ENCODE peak calls at places on chromosomes 11 and 22, in six cellular contexts. One of them, this sample, is unnamed.

GRCh38 chr22:50696799-50697561 is 24.4 kb downstream of the SHANK3 start:
- DNase-seq in cardiac muscle cell: peak
- DNase-seq in right atrium auricular region: no peak
- DNase-seq in BE2C: peak
- DNase-seq in adrenal gland: no peak
- DNase-seq in thoracic aorta: no peak
- DNase-seq in this sample: no peak

GRCh38 chr11:134276396-134277175 is 407 bp downstream of the GLB1L3 start:
- DNase-seq in cardiac muscle cell: no peak
- DNase-seq in right atrium auricular region: no peak
- DNase-seq in BE2C: no peak
- DNase-seq in adrenal gland: no peak
- DNase-seq in thoracic aorta: no peak
- DNase-seq in this sample: no peak

GRCh38 chr22:19641983-19642451 is 72.3 kb upstream of the SEPTIN5 start:
- DNase-seq in cardiac muscle cell: no peak
- DNase-seq in right atrium auricular region: no peak
- DNase-seq in BE2C: no peak
- DNase-seq in adrenal gland: no peak
- DNase-seq in thoracic aorta: no peak
- DNase-seq in this sample: no peak

GRCh38 chr11:67033661-67034166 is 10.8 kb downstream of the SYT12 start:
- DNase-seq in cardiac muscle cell: peak
- DNase-seq in right atrium auricular region: no peak
- DNase-seq in BE2C: no peak
- DNase-seq in adrenal gland: peak
- DNase-seq in thoracic aorta: no peak
- DNase-seq in this sample: peak

GRCh38 chr11:30741039-30741550 is 154.9 kb upstream of the MPPED2 start:
- DNase-seq in cardiac muscle cell: no peak
- DNase-seq in right atrium auricular region: no peak
- DNase-seq in BE2C: no peak
- DNase-seq in adrenal gland: no peak
- DNase-seq in thoracic aorta: no peak
- DNase-seq in this sample: peak

GRCh38 chr11:130865772-130866114 is 50.5 kb downstream of the SNX19 start:
- DNase-seq in cardiac muscle cell: no peak
- DNase-seq in right atrium auricular region: no peak
- DNase-seq in BE2C: no peak
- DNase-seq in adrenal gland: no peak
- DNase-seq in thoracic aorta: no peak
- DNase-seq in this sample: no peak

GRCh38 chr11:114089748-114090147 is 30.2 kb downstream of the ZBTB16 start:
- DNase-seq in cardiac muscle cell: no peak
- DNase-seq in right atrium auricular region: no peak
- DNase-seq in BE2C: no peak
- DNase-seq in adrenal gland: no peak
- DNase-seq in thoracic aorta: no peak
- DNase-seq in this sample: no peak

GRCh38 chr11:134046681-134047449 is 22.0 kb upstream of the JAM3 start:
- DNase-seq in cardiac muscle cell: no peak
- DNase-seq in right atrium auricular region: no peak
- DNase-seq in BE2C: peak
- DNase-seq in adrenal gland: no peak
- DNase-seq in thoracic aorta: no peak
- DNase-seq in this sample: no peak

GRCh38 chr11:118175031-118175531 is 1.4 kb downstream of the SCN2B start:
- DNase-seq in cardiac muscle cell: peak
- DNase-seq in right atrium auricular region: no peak
- DNase-seq in BE2C: no peak
- DNase-seq in adrenal gland: no peak
- DNase-seq in thoracic aorta: no peak
- DNase-seq in this sample: peak

GRCh38 chr11:2812371-2812991 is 73.1 kb downstream of the CDKN1C start:
- DNase-seq in cardiac muscle cell: peak
- DNase-seq in right atrium auricular region: peak
- DNase-seq in BE2C: no peak
- DNase-seq in adrenal gland: no peak
- DNase-seq in thoracic aorta: no peak
- DNase-seq in this sample: no peak

GRCh38 chr11:2769409-2769778 is 69.6 kb upstream of the KCNQ1OT1 start:
- DNase-seq in cardiac muscle cell: no peak
- DNase-seq in right atrium auricular region: peak
- DNase-seq in BE2C: no peak
- DNase-seq in adrenal gland: no peak
- DNase-seq in thoracic aorta: no peak
- DNase-seq in this sample: no peak

GRCh38 chr11:108324587-108324986 is 101.7 kb downstream of the ATM start:
- DNase-seq in cardiac muscle cell: peak
- DNase-seq in right atrium auricular region: no peak
- DNase-seq in BE2C: no peak
- DNase-seq in adrenal gland: no peak
- DNase-seq in thoracic aorta: no peak
- DNase-seq in this sample: peak

GRCh38 chr11:1740786-1741530 is 9.4 kb downstream of the IFITM10 start:
- DNase-seq in cardiac muscle cell: no peak
- DNase-seq in right atrium auricular region: no peak
- DNase-seq in BE2C: no peak
- DNase-seq in adrenal gland: peak
- DNase-seq in thoracic aorta: no peak
- DNase-seq in this sample: no peak

GRCh38 chr11:31218847-31219246 is 150.7 kb downstream of the DCDC1 start:
- DNase-seq in cardiac muscle cell: no peak
- DNase-seq in right atrium auricular region: no peak
- DNase-seq in BE2C: no peak
- DNase-seq in adrenal gland: no peak
- DNase-seq in thoracic aorta: no peak
- DNase-seq in this sample: no peak

GRCh38 chr22:25070870-25071465 is 118.5 kb downstream of the KIAA1671 start:
- DNase-seq in cardiac muscle cell: peak
- DNase-seq in right atrium auricular region: no peak
- DNase-seq in BE2C: no peak
- DNase-seq in adrenal gland: no peak
- DNase-seq in thoracic aorta: no peak
- DNase-seq in this sample: no peak
- H3K4me3 ChIP-seq in cardiac muscle cell: no peak
- H3K4me3 ChIP-seq in right atrium auricular region: no peak
- H3K4me3 ChIP-seq in BE2C: no peak
- H3K4me3 ChIP-seq in adrenal gland: no peak
- H3K4me3 ChIP-seq in thoracic aorta: peak
- H3K4me3 ChIP-seq in this sample: no peak

DNA sequence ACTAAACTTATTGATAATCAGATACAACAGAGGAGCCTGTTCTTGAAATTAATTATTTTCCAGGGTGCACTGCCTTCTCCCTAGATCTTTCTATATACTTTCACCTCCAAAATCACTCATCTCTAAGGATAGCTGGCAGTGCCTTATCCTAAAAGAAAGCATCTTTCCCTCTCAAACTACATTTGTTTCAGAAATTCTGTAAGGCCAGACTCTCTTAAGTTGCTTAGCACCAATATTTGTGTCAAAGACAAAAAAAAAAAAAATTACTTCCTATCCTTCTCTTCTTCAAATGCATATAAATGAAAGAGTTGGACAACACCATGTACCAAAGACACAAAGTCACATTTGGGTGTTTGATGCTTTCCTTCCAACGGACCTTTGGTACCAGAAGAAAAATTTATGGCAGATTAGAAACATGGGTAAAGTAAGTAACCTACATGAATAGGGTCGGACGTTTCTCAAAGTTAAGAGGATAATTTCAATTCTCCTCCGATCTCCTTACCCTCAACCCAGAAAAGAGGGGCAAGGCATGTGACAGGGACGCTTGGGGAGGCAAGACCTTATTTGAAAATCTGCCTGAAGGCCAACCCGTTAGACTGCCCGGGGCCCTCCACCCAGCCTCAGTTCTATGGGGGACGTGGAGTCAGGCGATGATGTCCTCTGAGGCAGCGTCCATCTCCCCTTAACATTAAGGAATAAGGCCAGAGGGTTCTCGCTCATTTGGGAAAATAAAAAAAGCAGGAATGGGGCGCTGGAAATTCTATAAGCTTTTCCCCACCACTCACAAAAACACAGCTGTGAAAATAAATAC is 66.3 kb downstream of the ETS1 start:
- DNase-seq in cardiac muscle cell: no peak
- DNase-seq in right atrium auricular region: no peak
- DNase-seq in BE2C: no peak
- DNase-seq in adrenal gland: no peak
- DNase-seq in thoracic aorta: no peak
- DNase-seq in this sample: no peak
- TF ChIP-seq CTCF in cardiac muscle cell: peak
- TF ChIP-seq CTCF in right atrium auricular region: no peak
- TF ChIP-seq CTCF in BE2C: no peak
- TF ChIP-seq CTCF in adrenal gland: no peak
- TF ChIP-seq CTCF in thoracic aorta: no peak
- TF ChIP-seq CTCF in this sample: no peak

DNA sequence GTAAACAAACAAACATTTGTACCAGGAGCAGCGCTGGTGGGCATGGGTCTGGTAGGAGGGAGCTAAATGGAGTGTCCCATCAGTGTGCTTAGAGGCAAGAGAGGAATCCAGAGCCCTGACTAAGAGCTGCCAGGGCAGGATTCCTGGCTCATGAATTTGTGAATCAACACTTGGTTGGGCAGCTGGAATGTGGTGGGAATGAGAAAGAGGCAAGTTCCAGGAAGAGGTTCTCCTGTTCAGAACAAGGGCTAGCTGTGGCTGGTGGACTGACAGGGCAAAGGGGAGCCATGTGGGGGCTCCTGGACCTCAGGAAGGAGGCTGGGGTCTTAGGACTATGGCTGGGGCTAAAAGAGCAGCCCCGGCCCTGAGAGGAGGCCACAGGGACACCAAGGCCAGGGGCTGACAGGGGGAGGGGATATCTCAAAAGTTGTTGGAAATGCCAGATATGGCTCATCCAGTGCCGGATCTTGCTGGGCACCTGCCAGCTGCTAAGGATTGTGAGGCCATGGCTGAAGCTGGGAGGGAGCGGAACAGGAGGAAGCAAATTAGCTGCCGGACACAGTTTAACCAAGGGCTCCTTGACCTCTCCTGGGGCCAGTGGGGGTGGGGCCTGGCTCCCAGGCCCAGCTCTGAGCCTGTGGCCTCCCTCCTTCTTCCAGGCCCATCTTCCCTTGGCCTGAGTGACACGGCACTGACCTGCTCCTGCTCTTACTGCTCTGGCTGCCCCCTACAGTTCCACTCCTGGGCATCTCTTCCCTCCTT is 14.6 kb upstream of the P2RY6 start:
- DNase-seq in cardiac muscle cell: peak
- DNase-seq in right atrium auricular region: peak
- DNase-seq in BE2C: no peak
- DNase-seq in adrenal gland: peak
- DNase-seq in thoracic aorta: peak
- DNase-seq in this sample: peak
- H3K4me3 ChIP-seq in cardiac muscle cell: no peak
- H3K4me3 ChIP-seq in right atrium auricular region: no peak
- H3K4me3 ChIP-seq in BE2C: no peak
- H3K4me3 ChIP-seq in adrenal gland: no peak
- H3K4me3 ChIP-seq in thoracic aorta: no peak
- H3K4me3 ChIP-seq in this sample: no peak

GRCh38 chr11:8087185-8087584 is 6.2 kb downstream of the TUB start:
- DNase-seq in cardiac muscle cell: no peak
- DNase-seq in right atrium auricular region: no peak
- DNase-seq in BE2C: no peak
- DNase-seq in adrenal gland: no peak
- DNase-seq in thoracic aorta: no peak
- DNase-seq in this sample: no peak
- TF ChIP-seq CTCF in cardiac muscle cell: peak
- TF ChIP-seq CTCF in right atrium auricular region: no peak
- TF ChIP-seq CTCF in BE2C: peak
- TF ChIP-seq CTCF in adrenal gland: peak
- TF ChIP-seq CTCF in thoracic aorta: no peak
- TF ChIP-seq CTCF in this sample: no peak

GRCh38 chr22:31279327-31279669 is 13.0 kb downstream of the PIK3IP1 start:
- DNase-seq in cardiac muscle cell: no peak
- DNase-seq in right atrium auricular region: no peak
- DNase-seq in BE2C: no peak
- DNase-seq in adrenal gland: no peak
- DNase-seq in thoracic aorta: no peak
- DNase-seq in this sample: no peak
- H3K4me3 ChIP-seq in cardiac muscle cell: no peak
- H3K4me3 ChIP-seq in right atrium auricular region: no peak
- H3K4me3 ChIP-seq in BE2C: no peak
- H3K4me3 ChIP-seq in adrenal gland: no peak
- H3K4me3 ChIP-seq in thoracic aorta: no peak
- H3K4me3 ChIP-seq in this sample: no peak

GRCh38 chr11:78630561-78631303 is 56.1 kb upstream of the NARS2 start:
- DNase-seq in cardiac muscle cell: no peak
- DNase-seq in right atrium auricular region: no peak
- DNase-seq in BE2C: no peak
- DNase-seq in adrenal gland: no peak
- DNase-seq in thoracic aorta: no peak
- DNase-seq in this sample: no peak
- TF ChIP-seq CTCF in cardiac muscle cell: no peak
- TF ChIP-seq CTCF in right atrium auricular region: no peak
- TF ChIP-seq CTCF in BE2C: peak
- TF ChIP-seq CTCF in adrenal gland: no peak
- TF ChIP-seq CTCF in thoracic aorta: no peak
- TF ChIP-seq CTCF in this sample: no peak

GRCh38 chr11:119480375-119481020 is 57.5 kb upstream of the THY1 start:
- DNase-seq in cardiac muscle cell: no peak
- DNase-seq in right atrium auricular region: peak
- DNase-seq in BE2C: peak
- DNase-seq in adrenal gland: peak
- DNase-seq in thoracic aorta: no peak
- DNase-seq in this sample: no peak

GRCh38 chr11:119481021-119481666 is 58.2 kb upstream of the THY1 start:
- DNase-seq in cardiac muscle cell: peak
- DNase-seq in right atrium auricular region: peak
- DNase-seq in BE2C: peak
- DNase-seq in adrenal gland: peak
- DNase-seq in thoracic aorta: peak
- DNase-seq in this sample: peak

GRCh38 chr11:119482561-119483001 is 59.6 kb upstream of the THY1 start:
- DNase-seq in cardiac muscle cell: no peak
- DNase-seq in right atrium auricular region: no peak
- DNase-seq in BE2C: no peak
- DNase-seq in adrenal gland: peak
- DNase-seq in thoracic aorta: no peak
- DNase-seq in this sample: no peak

GRCh38 chr11:119483341-119483880 is 60.4 kb upstream of the THY1 start:
- DNase-seq in cardiac muscle cell: no peak
- DNase-seq in right atrium auricular region: no peak
- DNase-seq in BE2C: peak
- DNase-seq in adrenal gland: peak
- DNase-seq in thoracic aorta: no peak
- DNase-seq in this sample: no peak

DNA sequence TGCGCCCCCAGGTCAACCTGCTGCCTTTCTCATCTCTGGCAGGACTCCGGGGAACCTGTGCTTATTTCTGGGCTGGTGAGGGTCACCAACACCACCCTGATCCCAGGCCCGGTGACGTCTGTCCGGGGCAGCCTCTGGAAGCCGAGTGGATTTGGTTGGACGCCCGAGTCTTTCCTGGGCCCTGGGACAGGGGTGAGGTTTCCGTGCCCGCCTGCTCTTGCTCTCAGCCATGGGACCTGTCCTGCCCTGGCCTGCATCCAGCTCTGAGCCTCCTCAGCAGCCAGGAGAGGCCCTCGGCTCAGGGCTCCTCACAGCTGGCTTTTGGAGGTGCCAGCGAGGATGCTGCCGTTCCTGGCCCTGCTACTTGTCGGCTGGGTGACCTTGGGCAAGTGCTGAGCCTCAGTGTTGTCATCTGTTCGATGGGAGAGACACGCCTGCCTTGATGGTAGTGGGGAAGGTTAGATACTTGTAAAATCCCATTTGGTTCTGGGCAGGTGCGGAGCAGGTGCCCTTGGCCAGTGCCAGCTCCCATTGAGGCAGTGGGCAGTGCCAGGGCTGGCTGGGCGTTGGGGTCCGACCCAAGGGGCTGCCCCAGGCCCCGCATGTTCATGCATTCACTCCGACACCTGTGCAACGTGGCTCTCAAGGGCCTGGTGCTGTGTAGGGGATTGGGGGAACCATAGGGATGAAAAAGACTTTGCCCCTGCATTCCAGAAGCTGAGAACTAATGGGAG is 58.9 kb upstream of the THY1 start:
- DNase-seq in cardiac muscle cell: no peak
- DNase-seq in right atrium auricular region: no peak
- DNase-seq in BE2C: peak
- DNase-seq in adrenal gland: peak
- DNase-seq in thoracic aorta: no peak
- DNase-seq in this sample: no peak
- H3K4me3 ChIP-seq in cardiac muscle cell: no peak
- H3K4me3 ChIP-seq in right atrium auricular region: no peak
- H3K4me3 ChIP-seq in BE2C: no peak
- H3K4me3 ChIP-seq in adrenal gland: no peak
- H3K4me3 ChIP-seq in thoracic aorta: no peak
- H3K4me3 ChIP-seq in this sample: no peak